ENCODE peak calls at places on chromosomes 5 and 9, in seven cellular contexts. L is left cardiac atrium; H is lower leg skin; Q is stimulated activated CD4-positive, alpha-beta T cell treated with anti-CD3 and anti-CD28 coated beads, TNF-alpha, amount 100 ng/mL, for 24 hours; B is NCI-H1092; I is NCI-H1417; M is activated T-cell treated with anti-CD3 and anti-CD28 coated beads for 24 hours. C is an unnamed sample.

GRCh38 chr5:52498607-52499006 is 289.1 kb upstream of the ITGA1 start:
- DNase-seq in L (no peak), H (no peak), Q (no peak), B (no peak), I (no peak), M (no peak), C (no peak)

GRCh38 chr5:150514708-150515211 is 6.8 kb downstream of the NDST1 start:
- DNase-seq in L (no peak), H (no peak), Q (no peak), B (no peak), I (peak), M (no peak), C (no peak)

GRCh38 chr9:121819511-121820231 is 168.2 kb downstream of the DAB2IP start:
- DNase-seq in L (no peak), H (peak), Q (no peak), B (no peak), I (peak), M (no peak), C (peak)

GRCh38 chr5:97844797-97845196 is 661.8 kb upstream of the RIOK2 start:
- DNase-seq in L (no peak), H (no peak), Q (no peak), B (no peak), I (no peak), M (no peak), C (no peak)

GRCh38 chr9:29214162-29214520 is 1640.9 kb upstream of the C9orf72 start:
- DNase-seq in L (no peak), H (no peak), Q (no peak), B (peak), I (peak), M (no peak), C (no peak)

GRCh38 chr9:113360242-113360842 is 11.0 kb downstream of the BSPRY start:
- DNase-seq in L (no peak), H (peak), Q (no peak), B (no peak), I (no peak), M (no peak), C (no peak)

GRCh38 chr5:133460172-133460758 is 152.1 kb downstream of the FSTL4 start:
- DNase-seq in L (no peak), H (no peak), Q (no peak), B (no peak), I (peak), M (peak), C (no peak)

GRCh38 chr9:6106576-6107339 is 91.3 kb upstream of the RANBP6 start:
- DNase-seq in L (no peak), H (no peak), Q (no peak), B (peak), I (peak), M (no peak), C (peak)

GRCh38 chr5:57386958-57387357 is 95.7 kb downstream of the ACTBL2 start:
- DNase-seq in L (no peak), H (no peak), Q (no peak), B (no peak), I (no peak), M (no peak), C (peak)

GRCh38 chr9:130672466-130672865 is 8.1 kb downstream of the PRDM12 start:
- DNase-seq in L (no peak), H (no peak), Q (no peak), B (no peak), I (no peak), M (no peak), C (no peak)